ENCODE peak calls at places on chromosomes 6 and 20, in seven cellular contexts. R, F, U, E, M, G and Z are unnamed samples.

GRCh38 chr6:13370623-13371022 is 42.3 kb upstream of the TBC1D7 start:
- DNase-seq in G (peak; percentile 47), R (no peak), M (no peak), F (no peak), E (no peak), U (no peak), Z (no peak)

GRCh38 chr6:137715589-137716045 is 151.4 kb upstream of the TNFAIP3 start:
- DNase-seq in U (no peak), R (no peak), M (no peak), E (no peak), F (no peak), G (no peak), Z (no peak)

GRCh38 chr20:41654292-41654691 is 36.1 kb upstream of the CHD6 start:
- DNase-seq in F (no peak), E (no peak), U (no peak), G (no peak), R (no peak), M (no peak), Z (peak; percentile 44)

GRCh38 chr6:106066984-106067383 is 19.2 kb upstream of the PRDM1 start:
- DNase-seq in R (no peak), E (no peak), M (no peak), U (peak; percentile 81), F (no peak), G (no peak), Z (no peak)

GRCh38 chr6:3841066-3841454 is 8.1 kb upstream of the FAM50B start:
- DNase-seq in E (no peak), G (no peak), M (no peak), F (no peak), R (no peak), U (no peak), Z (no peak)

GRCh38 chr20:22795897-22796296 is 211.5 kb upstream of the FOXA2 start:
- DNase-seq in G (peak; percentile 87), F (no peak), R (peak; percentile 87), E (no peak), M (peak; percentile 33), U (peak; percentile 98), Z (no peak)

GRCh38 chr6:3366596-3367413 is 90.0 kb downstream of the SLC22A23 start:
- DNase-seq in U (no peak), F (no peak), M (no peak), G (no peak), E (no peak), R (no peak), Z (no peak)

GRCh38 chr20:52240802-52241201 is 49.2 kb upstream of the ZFP64 start:
- DNase-seq in U (no peak), R (no peak), F (no peak), G (no peak), M (no peak), E (no peak), Z (no peak)

GRCh38 chr20:60883517-60883916 is 368.5 kb upstream of the CDH4 start:
- DNase-seq in M (no peak), R (no peak), U (no peak), F (no peak), G (no peak), E (no peak), Z (no peak)

GRCh38 chr6:35469711-35470662 is 1.8 kb downstream of the RPL10A start:
- DNase-seq in M (peak; percentile 55), R (no peak), U (peak; percentile 34), F (no peak), G (peak; percentile 66), E (no peak), Z (peak; percentile 68)

GRCh38 chr20:7980332-7981046 is 39.1 kb downstream of the TMX4 start:
- DNase-seq in F (no peak), U (peak; percentile 70), M (no peak), R (no peak), G (peak; percentile 50), E (no peak), Z (no peak)

GRCh38 chr20:56760610-56761009 is 131.5 kb downstream of the TFAP2C start:
- DNase-seq in M (no peak), F (no peak), U (no peak), G (peak; percentile 82), R (no peak), E (no peak), Z (no peak)

GRCh38 chr6:27545271-27546046 is 72.6 kb upstream of the ZNF184 start:
- DNase-seq in U (peak; percentile 57), F (no peak), E (no peak), R (no peak), M (no peak), G (peak; percentile 93), Z (peak; percentile 38)

GRCh38 chr6:7919871-7920270 is 9.3 kb upstream of the TXNDC5 start:
- DNase-seq in R (no peak), U (no peak), M (no peak), F (no peak), E (no peak), G (peak; percentile 79), Z (no peak)

GRCh38 chr6:141174932-141175331 is 957.8 kb upstream of the GJE1 start:
- DNase-seq in E (no peak), U (no peak), G (no peak), M (no peak), F (no peak), R (no peak), Z (no peak)

GRCh38 chr20:45925821-45926506 is 8.5 kb upstream of the PCIF1 start:
- DNase-seq in U (no peak), F (no peak), E (no peak), M (no peak), G (no peak), R (no peak), Z (no peak)

GRCh38 chr6:75205776-75206334 is at the start of gene COL12A1:
- DNase-seq in F (no peak), U (peak; percentile 99), R (peak; percentile 99), G (peak; percentile 98), E (peak; percentile 93), M (peak; percentile 83), Z (no peak)

GRCh38 chr20:22438926-22439325 is 145.4 kb downstream of the FOXA2 start:
- DNase-seq in F (no peak), E (no peak), G (no peak), U (no peak), M (no peak), R (no peak), Z (no peak)

GRCh38 chr6:122930252-122931180 is 65.5 kb upstream of the CLVS2 start:
- DNase-seq in F (no peak), R (no peak), G (no peak), E (no peak), M (no peak), U (no peak), Z (no peak)

GRCh38 chr6:122931916-122932315 is 64.1 kb upstream of the CLVS2 start:
- DNase-seq in F (no peak), E (no peak), R (no peak), G (no peak), U (no peak), M (no peak), Z (no peak)
- H3K4me3 ChIP-seq in F (no peak overlapping the region), E (no peak overlapping the region), R (no peak overlapping the region), G (no peak overlapping the region), U (no peak overlapping the region), M (no peak overlapping the region), Z (no peak overlapping the region)

GRCh38 chr6:16793828-16794412 is 32.7 kb upstream of the ATXN1 start:
- DNase-seq in R (no peak), U (no peak), E (no peak), G (no peak), F (no peak), M (no peak), Z (no peak)
- TF ChIP-seq CTCF in R (no peak), U (no peak), E (no peak), G (no peak), F (no peak), M (no peak), Z (no peak)

GRCh38 chr20:1001116-1001515 is 995 bp downstream of the RSPO4 start:
- DNase-seq in F (no peak), G (no peak), E (no peak), U (no peak), M (no peak), R (no peak), Z (no peak)
- H3K4me3 ChIP-seq in F (no peak overlapping the region), G (no peak overlapping the region), E (peak overlapping the region; percentile 36), U (no peak overlapping the region), M (no peak overlapping the region), R (no peak overlapping the region), Z (no peak overlapping the region)

GRCh38 chr6:1393641-1394283 is 4.4 kb downstream of the FOXF2 start:
- DNase-seq in E (no peak), U (peak; percentile 54), R (peak; percentile 61), M (no peak), G (no peak), F (no peak), Z (no peak)
- TF ChIP-seq CTCF in E (no peak), U (no peak), R (no peak), M (no peak), G (no peak), F (no peak), Z (no peak)

GRCh38 chr20:25250508-25250907 is 2.6 kb downstream of the PYGB start:
- DNase-seq in R (peak; percentile 69), E (no peak), G (no peak), F (no peak), U (no peak), M (peak; percentile 8), Z (no peak)
- H3K4me3 ChIP-seq in R (no peak overlapping the region), E (no peak overlapping the region), G (peak overlapping the region; percentile 97), F (no peak overlapping the region), U (peak overlapping the region; percentile 71), M (no peak overlapping the region), Z (peak overlapping the region; percentile 19)

GRCh38 chr6:125753937-125754259 is 4.5 kb downstream of the HEY2 start:
- DNase-seq in U (no peak), R (no peak), G (no peak), M (no peak), E (no peak), F (no peak), Z (no peak)

GRCh38 chr6:125753218-125753936 is 3.9 kb downstream of the HEY2 start:
- DNase-seq in G (no peak), M (no peak), E (no peak), F (no peak), U (peak; percentile 57), R (no peak), Z (peak; percentile 69)

GRCh38 chr6:125764105-125764671 is 14.8 kb downstream of the HEY2 start:
- DNase-seq in E (no peak), M (no peak), R (no peak), U (no peak), F (no peak), G (no peak), Z (no peak)

GRCh38 chr6:125759959-125760457 is 10.6 kb downstream of the HEY2 start:
- DNase-seq in E (no peak), G (no peak), U (no peak), M (no peak), F (no peak), R (no peak), Z (no peak)

GRCh38 chr6:125759184-125759902 is 9.9 kb downstream of the HEY2 start:
- DNase-seq in F (no peak), U (no peak), M (no peak), G (no peak), E (no peak), R (no peak), Z (no peak)
- TF ChIP-seq CTCF in F (no peak), U (no peak), M (no peak), G (no peak), E (no peak), R (no peak), Z (peak; percentile 64)

GRCh38 chr6:135179920-135180457 is 1.1 kb upstream of the MYB start:
- DNase-seq in R (no peak), G (no peak), F (no peak), E (no peak), M (no peak), U (peak; percentile 11), Z (no peak)
- H3K4me3 ChIP-seq in R (no peak overlapping the region), G (no peak overlapping the region), F (peak overlapping the region; percentile 75), E (peak overlapping the region; percentile 63), M (no peak overlapping the region), U (peak overlapping the region; percentile 18), Z (no peak overlapping the region)